ENCODE peak calls at places on chromosomes 16 and 17, in eight cellular contexts. A is CD4-positive, alpha-beta T cell; G is H9; X is IMR-90; T is PC-3; J is heart left ventricle; V is ovary; B is body of pancreas. N is an unnamed sample.
A peak's percentile ranks its signal among the peaks of the same experiment; 100 is the strongest.

GRCh38 chr16:81486555-81487061 is 42.0 kb downstream of the CMIP start:
- DNase-seq in A (no peak), G (no peak), X (peak; percentile 28), T (no peak), J (peak; percentile 76), V (peak; percentile 63), B (no peak), N (no peak)

GRCh38 chr17:35879748-35880654 is at the start of gene CCL5:
- DNase-seq in A (no peak), G (no peak), X (peak; percentile 13), T (peak; percentile 7), J (no peak), V (no peak), B (peak; percentile 8), N (peak; percentile 62)

GRCh38 chr16:592518-593306 is 2.8 kb downstream of the RAB40C start:
- DNase-seq in A (no peak), G (no peak), X (no peak), T (no peak), J (peak; percentile 30), V (no peak), B (peak; percentile 79), N (no peak)

GRCh38 chr17:49191407-49191916 is 18.9 kb downstream of the GNGT2 start:
- DNase-seq in A (no peak), G (no peak), X (no peak), T (no peak), J (no peak), V (no peak), B (no peak), N (no peak)

GRCh38 chr17:83079340-83079747 is at the start of gene METRNL:
- DNase-seq in A (peak; percentile 39), G (peak; percentile 82), X (peak; percentile 50), T (peak; percentile 59), J (peak; percentile 88), V (peak; percentile 85), B (peak; percentile 83), N (no peak)

GRCh38 chr16:72092832-72093447 is 480 bp downstream of the TXNL4B start:
- DNase-seq in A (no peak), G (no peak), X (peak; percentile 68), T (peak; percentile 63), J (no peak), V (no peak), B (no peak), N (no peak)

GRCh38 chr17:47735536-47736011 is 2.5 kb downstream of the TBX21 start:
- DNase-seq in A (no peak), G (peak; percentile 25), X (no peak), T (no peak), J (no peak), V (peak; percentile 4), B (no peak), N (no peak)

GRCh38 chr17:79196913-79197312 is 122.3 kb downstream of the ENGASE start:
- DNase-seq in A (no peak), G (no peak), X (no peak), T (no peak), J (no peak), V (no peak), B (no peak), N (no peak)

GRCh38 chr17:77644981-77645380 is 313.5 kb upstream of the TNRC6C start:
- DNase-seq in A (peak; percentile 34), G (peak; percentile 67), X (no peak), T (no peak), J (no peak), V (no peak), B (no peak), N (peak; percentile 74)

GRCh38 chr17:11598274-11599221 is at the start of gene DNAH9:
- DNase-seq in A (no peak), G (peak; percentile 99), X (no peak), T (no peak), J (peak; percentile 98), V (peak; percentile 98), B (peak; percentile 100), N (no peak)

GRCh38 chr17:45101883-45102811 is 30.2 kb downstream of the PLCD3 start:
- DNase-seq in A (no peak), G (peak; percentile 20), X (no peak), T (no peak), J (no peak), V (no peak), B (no peak), N (no peak)

GRCh38 chr17:28471127-28471453 is 2.4 kb upstream of the SLC13A2 start:
- DNase-seq in A (no peak), G (no peak), X (no peak), T (no peak), J (no peak), V (no peak), B (no peak), N (no peak)

GRCh38 chr16:81707411-81708321 is 71.4 kb upstream of the PLCG2 start:
- DNase-seq in A (no peak), G (no peak), X (peak; percentile 73), T (peak; percentile 37), J (no peak), V (peak; percentile 72), B (peak; percentile 88), N (no peak)

GRCh38 chr16:17511340-17511739 is 40.6 kb upstream of the XYLT1 start:
- DNase-seq in A (no peak), G (no peak), X (peak; percentile 81), T (no peak), J (no peak), V (no peak), B (no peak), N (no peak)

GRCh38 chr17:17305282-17305801 is 2.2 kb downstream of the NT5M start:
- DNase-seq in A (peak; percentile 24), G (no peak), X (no peak), T (no peak), J (no peak), V (no peak), B (no peak), N (no peak)

GRCh38 chr17:40511667-40512221 is 10.3 kb upstream of the TNS4 start:
- DNase-seq in A (no peak), G (no peak), X (no peak), T (no peak), J (no peak), V (no peak), B (no peak), N (no peak)

GRCh38 chr16:25194285-25194878 is 22.4 kb upstream of the AQP8 start:
- DNase-seq in A (no peak), G (no peak), X (no peak), T (no peak), J (no peak), V (no peak), B (no peak), N (no peak)

GRCh38 chr16:1871974-1872635 is at the start of gene MEIOB:
- DNase-seq in A (peak; percentile 10), G (peak; percentile 90), X (no peak), T (no peak), J (no peak), V (peak; percentile 41), B (peak; percentile 52), N (peak; percentile 50)

GRCh38 chr17:18084256-18084655 is 3.5 kb upstream of the DRG2 start:
- DNase-seq in A (no peak), G (no peak), X (no peak), T (no peak), J (no peak), V (no peak), B (no peak), N (no peak)

GRCh38 chr16:65176603-65177002 is 54.7 kb upstream of the CDH11 start:
- DNase-seq in A (no peak), G (no peak), X (peak; percentile 93), T (no peak), J (peak; percentile 68), V (peak; percentile 60), B (peak; percentile 9), N (no peak)

GRCh38 chr16:3026003-3026378 is 2.2 kb downstream of the THOC6 start:
- DNase-seq in A (no peak), G (peak; percentile 23), X (no peak), T (no peak), J (peak; percentile 20), V (no peak), B (no peak), N (no peak)
- H3K27ac ChIP-seq in A (no peak overlapping the region), G (no peak overlapping the region), X (no peak overlapping the region), T (no peak overlapping the region), J (no peak overlapping the region), V (no peak overlapping the region), B (no peak overlapping the region), N (no peak overlapping the region)

GRCh38 chr17:74768763-74769114 is 7.4 kb downstream of the NAT9 start:
- DNase-seq in A (no peak), G (no peak), X (no peak), T (no peak), J (no peak), V (no peak), B (no peak), N (no peak)
- H3K27ac ChIP-seq in A (peak overlapping the region; percentile 31), G (no peak overlapping the region), X (no peak overlapping the region), T (no peak overlapping the region), J (peak overlapping the region; percentile 76), V (no peak overlapping the region), B (peak overlapping the region; percentile 88), N (no peak overlapping the region)

DNA sequence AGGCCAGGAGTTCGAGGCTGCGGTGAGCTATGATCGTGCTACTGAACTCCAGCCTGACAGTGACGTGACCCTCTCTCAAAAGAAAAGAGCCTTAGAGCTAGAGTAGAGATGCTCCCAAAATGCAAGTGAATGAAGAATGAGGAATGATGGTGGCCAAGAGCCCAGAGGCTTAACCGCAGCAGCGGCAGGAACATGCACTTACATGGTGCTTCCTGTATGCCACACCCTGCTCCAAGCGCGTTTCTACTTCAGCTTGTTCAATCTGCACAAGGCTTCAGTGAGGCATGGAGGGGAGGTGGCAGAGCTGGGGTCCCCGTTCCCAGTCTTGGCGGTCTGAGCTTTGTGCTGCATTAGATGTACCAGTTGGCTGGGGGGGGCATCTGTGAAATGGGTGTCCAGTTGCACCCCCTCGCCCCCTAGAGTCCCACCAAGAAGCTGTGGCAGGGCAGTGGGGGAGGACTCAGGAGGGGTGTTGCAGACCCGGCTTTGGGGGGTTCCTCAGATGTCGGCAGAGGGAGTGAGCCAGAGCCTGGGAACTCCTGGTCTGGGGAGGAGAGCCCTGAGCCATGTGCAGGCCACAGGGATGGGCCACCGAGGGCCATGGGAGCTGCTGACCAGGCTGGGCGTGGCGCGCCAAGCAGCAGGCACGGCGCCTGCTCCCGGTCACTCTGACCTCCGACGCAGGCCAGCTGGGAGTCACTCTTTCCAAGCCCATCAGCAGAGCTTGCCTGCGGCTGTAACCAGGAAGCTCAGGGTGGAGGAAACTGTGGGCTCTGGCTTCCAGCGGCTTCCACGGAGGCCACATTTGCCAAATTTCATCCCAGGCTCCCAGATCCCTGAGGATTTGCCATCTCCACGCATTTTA is 260.1 kb downstream of the PARN start:
- DNase-seq in A (no peak), G (no peak), X (no peak), T (no peak), J (peak; percentile 63), V (peak; percentile 68), B (no peak), N (no peak)
- H3K27ac ChIP-seq in A (no peak overlapping the region), G (no peak overlapping the region), X (no peak overlapping the region), T (no peak overlapping the region), J (no peak overlapping the region), V (no peak overlapping the region), B (no peak overlapping the region), N (no peak overlapping the region)

DNA sequence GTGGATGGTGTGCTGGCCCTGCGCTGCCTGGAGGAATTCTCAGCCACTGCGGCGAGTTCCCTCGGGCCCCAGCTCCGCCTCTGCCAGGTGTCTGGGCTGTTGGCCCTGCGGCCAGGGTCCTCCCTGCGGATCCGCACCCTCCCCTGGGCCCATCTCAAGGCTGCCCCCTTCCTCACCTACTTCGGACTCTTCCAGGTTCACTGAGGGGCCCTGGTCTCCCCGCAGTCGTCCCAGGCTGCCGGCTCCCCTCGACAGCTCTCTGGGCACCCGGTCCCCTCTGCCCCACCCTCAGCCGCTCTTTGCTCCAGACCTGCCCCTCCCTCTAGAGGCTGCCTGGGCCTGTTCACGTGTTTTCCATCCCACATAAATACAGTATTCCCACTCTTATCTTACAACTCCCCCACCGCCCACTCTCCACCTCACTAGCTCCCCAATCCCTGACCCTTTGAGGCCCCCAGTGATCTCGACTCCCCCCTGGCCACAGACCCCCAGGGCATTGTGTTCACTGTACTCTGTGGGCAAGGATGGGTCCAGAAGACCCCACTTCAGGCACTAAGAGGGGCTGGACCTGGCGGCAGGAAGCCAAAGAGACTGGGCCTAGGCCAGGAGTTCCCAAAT is 1.3 kb upstream of the TNFSF13 start:
- DNase-seq in A (no peak), G (peak; percentile 74), X (no peak), T (no peak), J (no peak), V (peak; percentile 75), B (no peak), N (no peak)
- H3K27ac ChIP-seq in A (no peak overlapping the region), G (no peak overlapping the region), X (no peak overlapping the region), T (no peak overlapping the region), J (peak overlapping the region; percentile 95), V (peak overlapping the region; percentile 92), B (peak overlapping the region; percentile 99), N (no peak overlapping the region)

N was measured in CD8-positive, alpha-beta T cell.